ENCODE peak calls at places on chromosome 1, in four cellular contexts. One of them, this sample, is unnamed. For H3K4me1, the result is how much of the 10 kb centered on the place peaks cover.

GRCh38 chr1:50189369-50189768 is 80.6 kb downstream of the ELAVL4 start:
- DNase-seq in keratinocyte: no peak
- DNase-seq in SK-N-SH: no peak
- DNase-seq in lower lobe of right lung: no peak
- DNase-seq in this sample: no peak

GRCh38 chr1:219326843-219327242 is 153.2 kb downstream of the LYPLAL1 start:
- DNase-seq in keratinocyte: no peak
- DNase-seq in SK-N-SH: no peak
- DNase-seq in lower lobe of right lung: no peak
- DNase-seq in this sample: no peak

GRCh38 chr1:172761581-172762025 is 102.7 kb downstream of the FASLG start:
- DNase-seq in keratinocyte: no peak
- DNase-seq in SK-N-SH: no peak
- DNase-seq in lower lobe of right lung: no peak
- DNase-seq in this sample: no peak

GRCh38 chr1:171814692-171815091 is 26.6 kb upstream of the DNM3 start:
- DNase-seq in keratinocyte: no peak
- DNase-seq in SK-N-SH: no peak
- DNase-seq in lower lobe of right lung: no peak
- DNase-seq in this sample: no peak

GRCh38 chr1:170049191-170049800 is 25.2 kb downstream of the KIFAP3 start:
- DNase-seq in keratinocyte: no peak
- DNase-seq in SK-N-SH: peak
- DNase-seq in lower lobe of right lung: peak
- DNase-seq in this sample: no peak

GRCh38 chr1:169676001-169676400 is 35.4 kb downstream of the SELL start:
- DNase-seq in keratinocyte: no peak
- DNase-seq in SK-N-SH: no peak
- DNase-seq in lower lobe of right lung: no peak
- DNase-seq in this sample: no peak

GRCh38 chr1:231021540-231022031 is 18.5 kb downstream of the FAM89A start:
- DNase-seq in keratinocyte: no peak
- DNase-seq in SK-N-SH: no peak
- DNase-seq in lower lobe of right lung: no peak
- DNase-seq in this sample: no peak

GRCh38 chr1:154181944-154182341 is 10.0 kb downstream of the TPM3 start:
- DNase-seq in keratinocyte: no peak
- DNase-seq in SK-N-SH: no peak
- DNase-seq in lower lobe of right lung: no peak
- DNase-seq in this sample: no peak

GRCh38 chr1:100006688-100007087 is 36.9 kb downstream of the SLC35A3 start:
- DNase-seq in keratinocyte: no peak
- DNase-seq in SK-N-SH: no peak
- DNase-seq in lower lobe of right lung: no peak
- DNase-seq in this sample: no peak

GRCh38 chr1:162168261-162168660 is 98.8 kb downstream of the NOS1AP start:
- DNase-seq in keratinocyte: no peak
- DNase-seq in SK-N-SH: no peak
- DNase-seq in lower lobe of right lung: no peak
- DNase-seq in this sample: no peak

GRCh38 chr1:147673401-147673800 is 3.1 kb upstream of the ACP6 start:
- DNase-seq in keratinocyte: no peak
- DNase-seq in SK-N-SH: no peak
- DNase-seq in lower lobe of right lung: no peak
- DNase-seq in this sample: no peak

GRCh38 chr1:61570191-61570590 is 154.8 kb downstream of the TM2D1 start:
- DNase-seq in keratinocyte: no peak
- DNase-seq in SK-N-SH: no peak
- DNase-seq in lower lobe of right lung: no peak
- DNase-seq in this sample: no peak

GRCh38 chr1:230407351-230407750 is 18.8 kb downstream of the PGBD5 start:
- DNase-seq in keratinocyte: no peak
- DNase-seq in SK-N-SH: no peak
- DNase-seq in lower lobe of right lung: no peak
- DNase-seq in this sample: no peak

DNA sequence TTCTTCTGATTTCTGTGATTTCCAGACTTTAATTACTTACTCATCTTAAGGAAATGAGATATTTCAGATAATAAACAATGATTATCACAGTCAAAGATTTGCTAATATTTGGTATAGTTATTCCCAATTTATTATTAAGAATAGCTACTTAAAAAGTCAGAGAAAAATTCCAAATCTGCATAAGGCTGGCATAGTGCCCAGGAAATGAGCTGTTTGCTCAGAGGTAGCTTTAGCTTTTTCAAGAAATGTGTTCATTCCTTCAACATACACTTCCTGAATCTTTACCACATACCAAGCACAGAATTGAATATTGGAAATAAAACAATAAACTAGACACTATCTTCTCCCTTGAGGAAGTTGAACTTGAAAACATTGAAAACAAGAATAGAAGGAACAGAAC is 44.3 kb upstream of the KCNK1 start:
- DNase-seq in keratinocyte: no peak
- DNase-seq in SK-N-SH: no peak
- DNase-seq in lower lobe of right lung: no peak
- DNase-seq in this sample: no peak
- H3K4me3 ChIP-seq in keratinocyte: no peak
- H3K4me3 ChIP-seq in SK-N-SH: no peak
- H3K4me3 ChIP-seq in lower lobe of right lung: no peak
- H3K4me3 ChIP-seq in this sample: no peak

GRCh38 chr1:164589961-164590507 is 31.1 kb downstream of the PBX1 start:
- DNase-seq in keratinocyte: no peak
- DNase-seq in SK-N-SH: no peak
- DNase-seq in lower lobe of right lung: no peak
- DNase-seq in this sample: no peak

GRCh38 chr1:164586619-164587018 is 27.6 kb downstream of the PBX1 start:
- DNase-seq in keratinocyte: no peak
- DNase-seq in SK-N-SH: no peak
- DNase-seq in lower lobe of right lung: no peak
- DNase-seq in this sample: no peak

GRCh38 chr1:164589408-164589807 is 30.4 kb downstream of the PBX1 start:
- DNase-seq in keratinocyte: no peak
- DNase-seq in SK-N-SH: no peak
- DNase-seq in lower lobe of right lung: no peak
- DNase-seq in this sample: no peak

GRCh38 chr1:164588388-164589341 is 29.7 kb downstream of the PBX1 start:
- DNase-seq in keratinocyte: no peak
- DNase-seq in SK-N-SH: peak
- DNase-seq in lower lobe of right lung: peak
- DNase-seq in this sample: peak

DNA sequence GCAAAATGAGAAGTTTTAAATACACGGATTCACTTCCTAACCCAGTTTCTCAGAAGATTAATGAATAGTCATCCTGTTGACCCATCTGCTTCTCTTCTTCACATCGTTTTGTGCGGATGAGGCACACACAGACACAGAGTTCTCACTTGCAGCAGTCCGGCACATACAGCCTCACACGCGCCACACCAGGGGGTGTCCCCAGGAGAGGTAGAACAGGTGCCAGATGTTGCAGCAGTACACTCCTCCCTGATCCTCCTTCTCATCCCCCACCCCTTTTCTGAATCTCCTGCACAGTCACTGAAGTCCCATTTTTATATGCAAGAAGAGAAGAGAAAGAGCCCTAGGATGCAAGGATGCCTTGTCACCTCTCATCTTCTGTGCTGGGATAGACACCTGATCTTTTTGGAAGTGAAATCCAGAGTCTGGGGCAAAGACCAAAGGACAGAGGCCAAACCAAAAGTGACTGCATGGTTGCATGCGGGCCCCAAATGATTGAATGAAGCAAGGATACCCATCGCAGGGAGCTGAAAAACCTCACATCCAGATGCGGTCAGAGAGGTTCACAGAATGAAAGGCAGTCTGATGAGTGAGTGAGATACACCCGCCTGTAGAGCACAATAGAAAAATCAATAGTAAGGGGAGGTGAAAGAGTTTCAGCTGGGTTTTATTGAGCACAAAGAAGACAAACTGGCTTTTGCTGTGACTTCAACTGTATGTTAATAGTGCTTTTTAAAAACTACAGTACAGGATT is 28.8 kb downstream of the PBX1 start:
- DNase-seq in keratinocyte: no peak
- DNase-seq in SK-N-SH: no peak
- DNase-seq in lower lobe of right lung: no peak
- DNase-seq in this sample: no peak
- H3K4me1 ChIP-seq in keratinocyte: under half
- H3K4me1 ChIP-seq in SK-N-SH: under half
- H3K4me1 ChIP-seq in lower lobe of right lung: under half
- H3K4me1 ChIP-seq in this sample: under half

GRCh38 chr1:116372651-116373444 is at the start of gene ATP1A1:
- DNase-seq in keratinocyte: peak
- DNase-seq in SK-N-SH: peak
- DNase-seq in lower lobe of right lung: peak
- DNase-seq in this sample: peak
- TF ChIP-seq CTCF in keratinocyte: no peak
- TF ChIP-seq CTCF in SK-N-SH: no peak
- TF ChIP-seq CTCF in lower lobe of right lung: peak
- TF ChIP-seq CTCF in this sample: no peak

DNA sequence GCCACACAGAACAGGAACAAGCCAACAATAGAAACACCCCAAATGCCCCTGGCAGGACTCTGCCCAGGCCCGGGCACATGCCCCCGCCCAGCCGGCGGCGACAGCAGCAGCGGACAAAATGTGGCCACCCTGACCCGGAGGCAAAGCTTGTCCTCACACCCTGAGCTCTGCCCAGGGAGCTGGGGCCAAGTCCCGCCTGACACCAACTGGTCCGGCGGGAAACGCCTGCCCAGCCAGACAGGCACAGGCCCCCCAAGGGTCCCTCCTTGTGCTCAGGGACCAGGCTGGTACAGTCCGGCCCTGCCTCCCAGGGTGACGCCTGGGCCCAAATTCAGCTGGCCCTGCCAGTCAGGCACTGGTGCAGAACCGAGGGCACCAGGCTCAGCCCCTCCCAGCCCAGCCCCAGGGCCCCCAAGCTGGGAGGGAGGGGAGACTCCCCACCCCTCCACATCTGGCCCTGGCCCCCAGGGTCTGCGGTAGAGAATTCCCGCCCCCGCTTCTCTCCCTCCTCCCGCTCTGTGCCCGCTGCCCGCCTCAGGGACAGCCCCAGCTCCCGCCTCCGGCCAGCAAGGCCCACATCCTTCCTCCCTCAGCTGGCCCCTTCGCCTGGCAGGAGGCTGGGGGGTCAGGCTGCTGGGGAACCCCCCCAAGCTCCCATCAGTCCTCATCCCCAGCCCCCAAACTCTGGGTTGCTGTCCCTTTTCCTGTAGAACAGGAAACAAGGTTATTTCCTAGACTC is 2.0 kb downstream of the AHDC1 start:
- DNase-seq in keratinocyte: no peak
- DNase-seq in SK-N-SH: peak
- DNase-seq in lower lobe of right lung: peak
- DNase-seq in this sample: no peak
- H3K4me3 ChIP-seq in keratinocyte: peak
- H3K4me3 ChIP-seq in SK-N-SH: peak
- H3K4me3 ChIP-seq in lower lobe of right lung: peak
- H3K4me3 ChIP-seq in this sample: peak

DNA sequence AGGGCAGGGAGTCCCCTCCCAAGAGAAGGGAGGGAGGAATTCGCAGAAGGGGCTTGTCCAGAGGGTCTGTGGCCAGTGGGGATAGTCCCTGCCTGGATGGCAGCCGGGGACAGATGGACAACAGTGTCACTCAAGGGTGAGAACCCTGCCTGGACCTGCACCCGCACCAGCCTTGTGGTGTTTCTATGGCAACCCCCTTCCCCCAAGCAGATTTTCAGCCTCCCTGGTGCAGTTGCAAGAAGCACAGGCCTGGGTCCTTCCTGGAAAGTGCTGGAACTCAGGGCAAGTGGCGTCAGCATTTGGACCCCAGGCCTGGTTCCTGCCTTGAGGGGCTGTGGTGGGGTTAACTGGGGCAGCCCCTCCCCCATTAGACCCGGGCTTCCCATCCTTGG is 83.8 kb upstream of the ACTL8 start:
- DNase-seq in keratinocyte: no peak
- DNase-seq in SK-N-SH: peak
- DNase-seq in lower lobe of right lung: no peak
- DNase-seq in this sample: peak
- H3K4me1 ChIP-seq in keratinocyte: under half
- H3K4me1 ChIP-seq in SK-N-SH: under half
- H3K4me1 ChIP-seq in lower lobe of right lung: under half
- H3K4me1 ChIP-seq in this sample: under half

GRCh38 chr1:4594286-4594991 is 60.0 kb upstream of the AJAP1 start:
- DNase-seq in keratinocyte: no peak
- DNase-seq in SK-N-SH: no peak
- DNase-seq in lower lobe of right lung: no peak
- DNase-seq in this sample: no peak
- TF ChIP-seq CTCF in keratinocyte: peak
- TF ChIP-seq CTCF in SK-N-SH: no peak
- TF ChIP-seq CTCF in lower lobe of right lung: no peak
- TF ChIP-seq CTCF in this sample: no peak

GRCh38 chr1:117060441-117061317 is 553 bp downstream of the TTF2 start:
- DNase-seq in keratinocyte: no peak
- DNase-seq in SK-N-SH: peak
- DNase-seq in lower lobe of right lung: no peak
- DNase-seq in this sample: peak

GRCh38 chr1:117061986-117062415 is 1.9 kb downstream of the TTF2 start:
- DNase-seq in keratinocyte: no peak
- DNase-seq in SK-N-SH: no peak
- DNase-seq in lower lobe of right lung: no peak
- DNase-seq in this sample: no peak

GRCh38 chr1:117059334-117059677 is 820 bp upstream of the TTF2 start:
- DNase-seq in keratinocyte: no peak
- DNase-seq in SK-N-SH: no peak
- DNase-seq in lower lobe of right lung: peak
- DNase-seq in this sample: peak

GRCh38 chr1:117059678-117060440 is at the start of gene TTF2:
- DNase-seq in keratinocyte: peak
- DNase-seq in SK-N-SH: peak
- DNase-seq in lower lobe of right lung: peak
- DNase-seq in this sample: peak

DNA sequence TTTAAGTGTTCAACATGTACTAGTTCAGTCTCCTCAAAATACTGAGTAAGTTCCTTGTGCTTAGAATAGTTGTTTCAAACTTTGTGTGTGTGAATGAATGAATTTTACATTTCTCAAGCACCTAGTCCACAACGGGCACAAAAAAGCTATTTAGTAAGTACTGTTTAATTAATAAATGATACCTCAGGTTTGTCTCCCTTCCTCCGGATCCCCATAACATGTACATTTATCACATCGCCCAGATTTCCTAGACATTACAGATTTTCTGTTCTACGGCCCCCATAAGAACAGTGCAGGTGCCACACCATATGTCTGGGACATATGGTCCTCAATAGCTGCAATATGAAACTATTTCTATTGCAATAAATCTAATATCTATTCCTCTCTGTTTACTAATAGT is 1.3 kb upstream of the TTF2 start:
- DNase-seq in keratinocyte: no peak
- DNase-seq in SK-N-SH: no peak
- DNase-seq in lower lobe of right lung: no peak
- DNase-seq in this sample: no peak
- H3K4me3 ChIP-seq in keratinocyte: peak
- H3K4me3 ChIP-seq in SK-N-SH: peak
- H3K4me3 ChIP-seq in lower lobe of right lung: peak
- H3K4me3 ChIP-seq in this sample: no peak

GRCh38 chr1:204087893-204088528 is 15.1 kb downstream of the SOX13 start:
- DNase-seq in keratinocyte: no peak
- DNase-seq in SK-N-SH: no peak
- DNase-seq in lower lobe of right lung: no peak
- DNase-seq in this sample: no peak
- H3K4me1 ChIP-seq in keratinocyte: under half
- H3K4me1 ChIP-seq in SK-N-SH: under half
- H3K4me1 ChIP-seq in lower lobe of right lung: half or more
- H3K4me1 ChIP-seq in this sample: under half